ENCODE peak calls at places on chromosomes 3 and 15, in six cellular contexts. H is HCT116; V is effector CD4-positive, alpha-beta T cell; C is uterus; O is AG08396; S is amniotic stem cell. I is an unnamed sample.

GRCh38 chr15:83380026-83380425 is 67.1 kb upstream of the SH3GL3 start:
- DNase-seq in S (no peak), V (no peak), C (no peak), O (peak; percentile 43), H (peak; percentile 50), I (no peak)

GRCh38 chr3:38548154-38548931 is 52.2 kb downstream of the EXOG start:
- DNase-seq in C (no peak), S (no peak), H (no peak), V (no peak), O (no peak), I (no peak)

GRCh38 chr3:86774082-86774691 is 216.8 kb downstream of the VGLL3 start:
- DNase-seq in O (no peak), H (no peak), V (no peak), C (no peak), S (peak; percentile 16), I (no peak)

GRCh38 chr3:7536510-7536909 is 675.6 kb downstream of the GRM7 start:
- DNase-seq in O (no peak), H (no peak), C (no peak), S (no peak), V (no peak), I (no peak)

GRCh38 chr3:168431436-168431835 is 335.7 kb upstream of the GOLIM4 start:
- DNase-seq in S (no peak), V (no peak), H (no peak), O (no peak), C (no peak), I (no peak)

GRCh38 chr15:95068847-95069518 is 837.6 kb downstream of the MCTP2 start:
- DNase-seq in C (no peak), O (no peak), S (no peak), H (no peak), V (no peak), I (no peak)

GRCh38 chr15:45548753-45549520 is 26.4 kb upstream of the SLC30A4 start:
- DNase-seq in O (no peak), S (no peak), V (no peak), H (no peak), C (no peak), I (no peak)

GRCh38 chr15:91385301-91385700 is 285.2 kb downstream of the SV2B start:
- DNase-seq in C (no peak), V (no peak), H (no peak), S (no peak), O (no peak), I (no peak)

I was measured in Panc1.